ENCODE peak calls at places on chromosomes 7 and 10, in nine cellular contexts. V is esophagus muscularis mucosa; D is colonic mucosa; P is CD8-positive, alpha-beta memory T cell; H is stimulated activated CD8-positive, alpha-beta memory T cell treated with anti-CD3 and anti-CD28 coated beads, Interleukin-7, amount 100 ng/mL, for 24 hours; A is HT1080; C is iris pigment epithelial cell; N is NCI-H1092 treated with DMSO at 0.1 percent for 48 hours; G is NCI-H460. M is an unnamed sample.
A peak's percentile ranks its signal among the peaks of the same experiment; 100 is the strongest.

GRCh38 chr7:50584793-50585399 is 19.7 kb upstream of the DDC start:
- DNase-seq in V (no peak), D (no peak), P (no peak), H (no peak), A (peak; percentile 58), C (no peak), N (no peak), G (no peak), M (no peak)

GRCh38 chr7:122885583-122886356 is 490 bp downstream of the CADPS2 start:
- DNase-seq in V (no peak), D (peak; percentile 45), P (no peak), H (no peak), A (peak; percentile 57), C (peak; percentile 58), N (peak; percentile 58), G (peak; percentile 43), M (peak; percentile 47)

GRCh38 chr7:142356166-142356565 is 98.3 kb upstream of the PRSS58 start:
- DNase-seq in V (no peak), D (no peak), P (no peak), H (no peak), A (no peak), C (no peak), N (no peak), G (no peak), M (no peak)

GRCh38 chr10:7846591-7846990 is 28.3 kb downstream of the TAF3 start:
- DNase-seq in V (no peak), D (no peak), P (no peak), H (no peak), A (no peak), C (peak; percentile 37), N (no peak), G (no peak), M (no peak)

GRCh38 chr10:89029785-89030437 is 39.3 kb downstream of the FAS start:
- DNase-seq in V (no peak), D (peak; percentile 74), P (peak; percentile 46), H (peak; percentile 38), A (peak; percentile 65), C (peak; percentile 78), N (peak; percentile 33), G (peak; percentile 66), M (peak; percentile 87)

GRCh38 chr10:12905067-12905466 is 96.4 kb downstream of the CCDC3 start:
- DNase-seq in V (no peak), D (no peak), P (no peak), H (no peak), A (no peak), C (no peak), N (no peak), G (no peak), M (no peak)

GRCh38 chr7:155458317-155459132 is 596 bp downstream of the EN2 start:
- DNase-seq in V (no peak), D (no peak), P (no peak), H (no peak), A (no peak), C (no peak), N (peak; percentile 44), G (no peak), M (no peak)

GRCh38 chr7:155215576-155216325 is 81.9 kb upstream of the INSIG1 start:
- DNase-seq in V (no peak), D (no peak), P (no peak), H (no peak), A (no peak), C (no peak), N (no peak), G (no peak), M (no peak)